ENCODE peak calls at places on chromosome 2, in seven cellular contexts. E, J, W, Z, O, V and T are unnamed samples.

GRCh38 chr2:8719528-8719927 is 37.7 kb downstream of the ID2 start:
- DNase-seq in E (no peak), J (no peak), W (no peak), Z (peak; percentile 14), O (no peak), V (no peak), T (no peak)

GRCh38 chr2:64288321-64288931 is 144.2 kb upstream of the PELI1 start:
- DNase-seq in E (no peak), J (no peak), W (no peak), Z (peak; percentile 77), O (peak; percentile 23), V (no peak), T (no peak)

GRCh38 chr2:96800762-96801463 is 15.2 kb upstream of the CNNM3 start:
- DNase-seq in E (peak; percentile 62), J (peak; percentile 51), W (peak; percentile 75), Z (no peak), O (peak; percentile 43), V (peak; percentile 73), T (peak; percentile 7)

GRCh38 chr2:200585730-200586643 is at the start of gene AOX1:
- DNase-seq in E (no peak), J (no peak), W (no peak), Z (no peak), O (peak; percentile 30), V (peak; percentile 13), T (no peak)

GRCh38 chr2:158845869-158846268 is 50.8 kb downstream of the DAPL1 start:
- DNase-seq in E (no peak), J (no peak), W (no peak), Z (peak; percentile 28), O (peak; percentile 13), V (no peak), T (no peak)

GRCh38 chr2:157732596-157732995 is 103.9 kb upstream of the ACVR1C start:
- DNase-seq in E (no peak), J (no peak), W (peak; percentile 73), Z (peak; percentile 32), O (no peak), V (no peak), T (no peak)

GRCh38 chr2:28533021-28533420 is 37.2 kb downstream of the PLB1 start:
- DNase-seq in E (no peak), J (no peak), W (no peak), Z (no peak), O (no peak), V (no peak), T (no peak)

GRCh38 chr2:227010433-227010832 is 153.6 kb downstream of the COL4A4 start:
- DNase-seq in E (no peak), J (no peak), W (peak; percentile 8), Z (no peak), O (peak; percentile 41), V (no peak), T (no peak)

GRCh38 chr2:10407841-10408648 is 40.1 kb downstream of the ODC1 start:
- DNase-seq in E (peak; percentile 12), J (no peak), W (peak; percentile 96), Z (peak; percentile 48), O (peak; percentile 86), V (peak; percentile 43), T (no peak)

GRCh38 chr2:18722101-18722500 is 132.7 kb upstream of the NT5C1B start:
- DNase-seq in E (no peak), J (no peak), W (peak; percentile 17), Z (no peak), O (no peak), V (no peak), T (no peak)

GRCh38 chr2:119407430-119408220 is 24.0 kb upstream of the TMEM37 start:
- DNase-seq in E (no peak), J (no peak), W (peak; percentile 71), Z (no peak), O (peak; percentile 25), V (peak; percentile 46), T (no peak)

GRCh38 chr2:43117521-43118143 is 108.8 kb downstream of the ZFP36L2 start:
- DNase-seq in E (no peak), J (no peak), W (no peak), Z (no peak), O (no peak), V (no peak), T (no peak)